ENCODE peak calls at places on chromosomes 11 and 22, in nine cellular contexts. U is SK-N-SH, X is breast epithelium, K is neuronal stem cell, R is esophagus muscularis mucosa, H is foreskin keratinocyte, V is Peyer's patch, A is IMR-90, M is psoas muscle. B is an unnamed sample. For H3K4me1, the result is how much of the 10 kb centered on the place peaks cover.

GRCh38 chr22:46368871-46369715 is 33.6 kb downstream of the TRMU start:
- DNase-seq in X (no peak), K (no peak), U (no peak), V (no peak), M (no peak), H (no peak), R (no peak), A (no peak), B (no peak)

GRCh38 chr22:22155607-22156006 is 89.0 kb upstream of the VPREB1 start:
- DNase-seq in K (no peak), M (no peak), A (no peak), X (no peak), R (no peak), U (no peak), V (no peak), H (no peak), B (no peak)

GRCh38 chr22:35509451-35509850 is 31.2 kb upstream of the RASD2 start:
- DNase-seq in K (no peak), X (no peak), H (no peak), R (no peak), M (no peak), V (no peak), U (no peak), A (no peak), B (no peak)

GRCh38 chr11:112455791-112456190 is 195.1 kb upstream of the PLET1 start:
- DNase-seq in M (no peak), R (no peak), U (no peak), H (no peak), X (no peak), A (peak), V (no peak), K (no peak), B (no peak)

GRCh38 chr11:45884596-45885185 is 760 bp upstream of the MAPK8IP1 start:
- DNase-seq in M (no peak), K (no peak), X (no peak), A (no peak), R (no peak), H (no peak), V (no peak), U (no peak), B (no peak)

GRCh38 chr11:61975638-61976419 is 8.4 kb upstream of the FTH1 start:
- DNase-seq in U (no peak), V (peak), A (no peak), X (peak), H (no peak), R (no peak), M (no peak), K (no peak), B (no peak)

GRCh38 chr22:49589811-49590210 is 237.9 kb downstream of the BRD1 start:
- DNase-seq in M (no peak), V (peak), K (no peak), A (no peak), H (no peak), U (no peak), X (no peak), R (no peak), B (no peak)

GRCh38 chr11:64092119-64092760 is 56.5 kb downstream of the FLRT1 start:
- DNase-seq in R (no peak), X (no peak), A (no peak), U (no peak), V (no peak), K (no peak), M (no peak), H (no peak), B (no peak)

GRCh38 chr11:117907276-117908110 is 21.7 kb downstream of the TMPRSS13 start:
- DNase-seq in A (peak), H (peak), K (peak), U (peak), X (peak), M (peak), R (peak), V (peak), B (peak)

GRCh38 chr11:15223318-15223717 is 108.6 kb downstream of the INSC start:
- DNase-seq in R (no peak), X (no peak), U (no peak), V (no peak), K (no peak), H (no peak), M (no peak), A (peak), B (no peak)

GRCh38 chr11:1846453-1846932 is 6.4 kb upstream of the LSP1 start:
- DNase-seq in X (no peak), V (no peak), M (no peak), A (no peak), U (no peak), H (no peak), R (no peak), K (no peak), B (no peak)

GRCh38 chr11:115385211-115385610 is 119.0 kb downstream of the CADM1 start:
- DNase-seq in U (no peak), M (no peak), K (no peak), H (no peak), A (peak), R (no peak), X (no peak), V (no peak), B (no peak)

GRCh38 chr11:90113541-90113940 is 20.9 kb upstream of the NAALAD2 start:
- DNase-seq in U (no peak), R (no peak), H (no peak), X (no peak), V (no peak), A (no peak), K (no peak), M (no peak), B (no peak)

GRCh38 chr22:20795014-20795413 is 21.1 kb downstream of the SERPIND1 start:
- DNase-seq in V (no peak), U (no peak), R (no peak), M (no peak), X (no peak), A (no peak), K (no peak), H (no peak), B (no peak)

GRCh38 chr11:128405693-128406364 is 181.5 kb downstream of the ETS1 start:
- DNase-seq in U (no peak), H (no peak), V (no peak), R (peak), K (no peak), A (no peak), X (no peak), M (no peak), B (no peak)

GRCh38 chr11:68687986-68688385 is 3.6 kb downstream of the GAL start:
- DNase-seq in R (no peak), M (no peak), V (peak), U (no peak), H (no peak), X (no peak), K (no peak), A (no peak), B (no peak)

GRCh38 chr11:125588505-125588904 is 4.1 kb upstream of the STT3A start:
- DNase-seq in M (no peak), K (no peak), A (peak), V (no peak), X (no peak), H (no peak), U (no peak), R (no peak), B (no peak)

GRCh38 chr11:74672956-74673895 is 58.0 kb downstream of the CHRDL2 start:
- DNase-seq in V (peak), X (peak), U (peak), R (peak), M (peak), H (no peak), K (no peak), A (peak), B (peak)

GRCh38 chr11:99693941-99694492 is 673.3 kb downstream of the CNTN5 start:
- DNase-seq in K (no peak), X (no peak), U (no peak), H (peak), V (no peak), M (no peak), A (peak), R (no peak), B (no peak)

GRCh38 chr11:1930448-1930802 is 10.9 kb downstream of the TNNT3 start:
- DNase-seq in K (no peak), M (no peak), H (no peak), A (no peak), U (no peak), X (no peak), V (no peak), R (no peak), B (no peak)

GRCh38 chr11:10993186-10993585 is 135.3 kb upstream of the ZBED5 start:
- DNase-seq in H (no peak), U (no peak), M (no peak), V (no peak), X (no peak), A (peak), R (no peak), K (no peak), B (no peak)

GRCh38 chr22:37328017-37328416 is 45.7 kb downstream of the CYTH4 start:
- DNase-seq in V (no peak), U (no peak), H (peak), R (no peak), K (no peak), M (no peak), A (peak), X (no peak), B (no peak)

GRCh38 chr22:37049224-37049623 is 2.3 kb upstream of the KCTD17 start:
- DNase-seq in U (no peak), H (no peak), X (no peak), V (no peak), R (no peak), M (no peak), A (no peak), K (no peak), B (no peak)

GRCh38 chr22:43474161-43475101 is 62.6 kb downstream of the MPPED1 start:
- DNase-seq in R (no peak), U (no peak), H (no peak), K (no peak), X (no peak), A (no peak), V (no peak), M (no peak), B (no peak)

GRCh38 chr22:30747493-30747892 is 52.8 kb downstream of the OSBP2 start:
- DNase-seq in V (peak), R (no peak), X (no peak), A (no peak), U (no peak), K (no peak), M (no peak), H (no peak), B (no peak)

GRCh38 chr11:1934326-1935155 is 12.6 kb upstream of the MRPL23 start:
- DNase-seq in R (no peak), K (no peak), H (no peak), A (no peak), V (no peak), X (no peak), M (no peak), U (no peak), B (no peak)

GRCh38 chr11:65588199-65589054 is 7.2 kb downstream of the KCNK7 start:
- DNase-seq in R (no peak), X (no peak), U (peak), K (no peak), V (peak), H (no peak), M (peak), A (peak), B (no peak)

GRCh38 chr11:65585396-65586246 is 9.8 kb downstream of the EHBP1L1 start:
- DNase-seq in M (no peak), H (no peak), K (no peak), R (no peak), X (no peak), A (no peak), V (no peak), U (peak), B (no peak)

GRCh38 chr11:65584723-65585171 is 8.9 kb downstream of the EHBP1L1 start:
- DNase-seq in X (no peak), A (no peak), K (no peak), R (no peak), M (no peak), H (no peak), U (peak), V (no peak), B (no peak)

GRCh38 chr11:65586247-65586630 is 9.4 kb downstream of the KCNK7 start:
- DNase-seq in R (no peak), X (no peak), U (peak), K (no peak), V (no peak), A (no peak), M (no peak), H (no peak), B (no peak)

GRCh38 chr11:65586676-65587075 is 8.9 kb downstream of the KCNK7 start:
- DNase-seq in K (peak), R (no peak), M (no peak), U (peak), V (no peak), A (no peak), X (no peak), H (no peak), B (no peak)
- H3K27ac ChIP-seq in K (peak), R (peak), M (peak), U (peak), V (peak), A (no peak), X (peak), H (no peak), B (peak)

DNA sequence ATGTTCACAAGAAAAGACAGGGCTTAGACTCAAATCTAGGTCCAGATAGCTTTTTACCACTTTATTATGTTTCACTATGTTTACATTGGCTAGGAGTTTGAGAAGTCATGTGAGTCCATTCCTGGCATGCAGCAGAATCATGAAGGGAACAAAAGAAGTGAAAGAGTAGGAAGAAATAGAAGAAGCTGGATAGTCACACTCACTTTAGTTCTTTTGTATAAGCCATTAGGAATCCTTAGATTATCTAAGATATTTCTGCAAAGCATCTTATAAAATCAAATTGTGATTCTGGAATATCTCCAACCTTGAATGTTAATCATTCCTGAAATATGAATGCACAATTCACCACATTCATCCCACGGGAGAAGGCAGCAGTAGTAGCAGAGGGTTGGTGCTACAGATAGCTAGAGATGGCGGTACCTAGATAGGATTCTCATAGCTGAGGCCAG is 31.9 kb downstream of the MAML2 start:
- DNase-seq in X (no peak), V (no peak), R (no peak), H (no peak), U (no peak), M (no peak), K (no peak), A (peak), B (no peak)
- H3K4me1 ChIP-seq in X (under half), V (under half), R (half or more), H (half or more), U (half or more), M (under half), K (under half), A (under half), B (half or more)

DNA sequence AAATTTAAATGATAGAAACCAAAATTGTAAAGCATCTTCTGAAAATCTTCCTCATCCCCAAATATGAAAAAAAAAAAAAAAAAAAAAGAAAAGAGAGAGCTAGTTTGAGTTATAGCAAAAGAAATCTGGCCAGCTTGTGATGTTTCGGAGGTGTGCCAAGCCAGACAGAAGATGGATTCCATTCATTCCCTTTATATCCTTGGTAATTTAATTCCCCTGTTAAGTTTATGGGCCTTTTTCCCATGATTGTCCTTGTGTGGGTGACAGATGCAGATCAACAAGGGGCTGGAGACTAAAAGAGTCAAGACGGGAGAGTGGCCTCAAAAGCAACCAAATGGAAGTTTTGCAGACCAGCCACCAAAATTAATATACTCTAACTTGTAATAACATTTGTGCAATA is 47.6 kb upstream of the PARVA start:
- DNase-seq in U (no peak), X (no peak), V (no peak), K (no peak), H (no peak), M (no peak), R (no peak), A (no peak), B (no peak)
- H3K27ac ChIP-seq in U (no peak), X (no peak), V (no peak), K (no peak), H (no peak), M (no peak), R (peak), A (no peak), B (no peak)

GRCh38 chr22:24070553-24070952 is 59.4 kb downstream of the CABIN1 start:
- DNase-seq in K (no peak), M (no peak), U (no peak), H (no peak), A (no peak), R (no peak), X (no peak), V (no peak), B (no peak)
- H3K4me1 ChIP-seq in K (under half), M (under half), U (under half), H (under half), A (under half), R (under half), X (under half), V (under half), B (under half)

GRCh38 chr11:12075291-12075690 is 35.1 kb upstream of the MICAL2 start:
- DNase-seq in M (no peak), X (no peak), U (no peak), A (no peak), V (no peak), R (no peak), H (no peak), K (no peak), B (no peak)
- H3K27ac ChIP-seq in M (peak), X (peak), U (no peak), A (peak), V (peak), R (peak), H (peak), K (no peak), B (peak)

GRCh38 chr11:28077524-28077923 is 30.4 kb downstream of the KIF18A start:
- DNase-seq in V (no peak), K (no peak), A (no peak), M (no peak), R (no peak), H (no peak), U (no peak), X (no peak), B (no peak)

GRCh38 chr11:28086569-28086968 is 21.4 kb downstream of the KIF18A start:
- DNase-seq in M (no peak), K (no peak), X (no peak), V (no peak), H (peak), A (peak), R (no peak), U (no peak), B (no peak)

DNA sequence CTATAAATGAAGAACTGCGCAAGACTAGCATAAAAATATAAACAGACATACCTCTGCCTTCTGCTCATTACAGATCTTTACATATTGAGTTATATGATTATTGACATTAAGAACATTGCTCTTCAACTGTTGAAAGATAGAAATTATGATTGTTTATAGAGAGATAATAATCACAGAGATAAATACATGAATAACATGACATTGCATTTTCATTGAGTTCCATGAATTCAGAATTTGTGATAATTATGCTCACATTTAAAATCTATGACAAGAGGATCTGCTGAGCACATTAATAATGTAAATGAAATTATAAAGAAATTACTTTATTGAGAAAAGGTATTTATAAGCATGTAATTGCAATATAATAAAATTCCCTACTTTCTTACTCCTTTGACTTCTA is 24.8 kb downstream of the KIF18A start:
- DNase-seq in X (no peak), M (no peak), K (no peak), U (no peak), A (no peak), V (no peak), H (no peak), R (no peak), B (no peak)
- H3K4me1 ChIP-seq in X (under half), M (under half), K (under half), U (under half), A (under half), V (under half), H (under half), R (under half), B (under half)

DNA sequence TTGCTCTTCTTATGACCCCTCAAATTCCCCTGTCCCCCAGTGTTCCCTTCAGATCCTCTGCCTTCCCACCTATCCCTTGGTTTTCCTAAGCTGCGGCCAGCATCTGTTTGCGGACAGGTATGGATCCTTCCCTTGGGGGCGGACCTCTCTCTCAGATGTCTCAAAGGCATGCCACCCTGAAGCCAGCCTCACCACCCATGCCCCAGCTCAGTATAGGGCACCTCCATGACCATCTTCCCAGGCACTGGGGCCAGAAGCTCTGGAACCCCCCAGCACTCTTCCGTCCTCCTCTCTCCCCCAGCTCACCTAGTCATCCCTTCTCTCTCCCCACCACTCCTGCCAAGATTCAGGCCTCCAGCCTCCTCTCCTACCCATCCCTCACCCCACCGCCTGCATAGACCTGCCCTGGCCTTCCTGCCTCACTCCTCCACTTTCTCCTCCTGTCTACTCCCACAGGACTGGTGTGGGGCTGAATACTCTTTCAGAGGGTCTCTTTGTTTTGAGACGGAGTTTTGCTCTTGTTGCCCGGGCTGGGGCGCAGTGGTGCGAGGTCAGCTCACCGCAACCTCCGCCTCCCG is 2.2 kb downstream of the LRRC75B start:
- DNase-seq in U (no peak), V (no peak), M (no peak), X (no peak), H (no peak), R (no peak), A (no peak), K (no peak), B (no peak)
- H3K27ac ChIP-seq in U (no peak), V (no peak), M (no peak), X (peak), H (no peak), R (no peak), A (no peak), K (no peak), B (no peak)

GRCh38 chr22:17093081-17093480 is 8.3 kb downstream of the IL17RA start:
- DNase-seq in M (no peak), V (peak), H (no peak), A (no peak), U (no peak), X (no peak), R (no peak), K (no peak), B (no peak)
- H3K4me1 ChIP-seq in M (under half), V (under half), H (under half), A (under half), U (under half), X (under half), R (under half), K (under half), B (under half)

B was measured in thoracic aorta.